ENCODE peak calls at places on chromosomes 6 and 20, in ten cellular contexts. One of them, this sample, is unnamed.

GRCh38 chr6:25250878-25251277 is 28.3 kb upstream of the CARMIL1 start:
- DNase-seq in neural crest cell: no peak
- DNase-seq in kidney: no peak
- DNase-seq in fibroblast of mammary gland: peak
- DNase-seq in AG10803: peak
- DNase-seq in H9: no peak
- DNase-seq in CD4-positive, alpha-beta T cell: no peak
- DNase-seq in Calu3: no peak
- DNase-seq in choroid plexus epithelial cell: peak
- DNase-seq in testis: no peak
- DNase-seq in this sample: peak

GRCh38 chr6:149563203-149563927 is 2.8 kb upstream of the GINM1 start:
- DNase-seq in neural crest cell: no peak
- DNase-seq in kidney: no peak
- DNase-seq in fibroblast of mammary gland: peak
- DNase-seq in AG10803: peak
- DNase-seq in H9: no peak
- DNase-seq in CD4-positive, alpha-beta T cell: no peak
- DNase-seq in Calu3: no peak
- DNase-seq in choroid plexus epithelial cell: peak
- DNase-seq in testis: no peak
- DNase-seq in this sample: peak

GRCh38 chr6:131643262-131643631 is 6.1 kb downstream of the ENPP3 start:
- DNase-seq in neural crest cell: no peak
- DNase-seq in kidney: no peak
- DNase-seq in fibroblast of mammary gland: peak
- DNase-seq in AG10803: peak
- DNase-seq in H9: no peak
- DNase-seq in CD4-positive, alpha-beta T cell: no peak
- DNase-seq in Calu3: peak
- DNase-seq in choroid plexus epithelial cell: no peak
- DNase-seq in testis: peak
- DNase-seq in this sample: peak

GRCh38 chr6:18400831-18401446 is 13.8 kb downstream of the RNF144B start:
- DNase-seq in neural crest cell: no peak
- DNase-seq in kidney: no peak
- DNase-seq in fibroblast of mammary gland: peak
- DNase-seq in AG10803: peak
- DNase-seq in H9: no peak
- DNase-seq in CD4-positive, alpha-beta T cell: no peak
- DNase-seq in Calu3: no peak
- DNase-seq in choroid plexus epithelial cell: peak
- DNase-seq in testis: no peak
- DNase-seq in this sample: peak

GRCh38 chr6:4403023-4403752 is 267.8 kb upstream of the ECI2 start:
- DNase-seq in neural crest cell: no peak
- DNase-seq in kidney: no peak
- DNase-seq in fibroblast of mammary gland: no peak
- DNase-seq in AG10803: no peak
- DNase-seq in H9: no peak
- DNase-seq in CD4-positive, alpha-beta T cell: no peak
- DNase-seq in Calu3: no peak
- DNase-seq in choroid plexus epithelial cell: no peak
- DNase-seq in testis: no peak
- DNase-seq in this sample: no peak

GRCh38 chr6:158631678-158632537 is 12.6 kb downstream of the DYNLT1 start:
- DNase-seq in neural crest cell: no peak
- DNase-seq in kidney: peak
- DNase-seq in fibroblast of mammary gland: peak
- DNase-seq in AG10803: peak
- DNase-seq in H9: no peak
- DNase-seq in CD4-positive, alpha-beta T cell: no peak
- DNase-seq in Calu3: peak
- DNase-seq in choroid plexus epithelial cell: peak
- DNase-seq in testis: peak
- DNase-seq in this sample: peak

GRCh38 chr6:125232466-125232865 is 69.3 kb downstream of the HDDC2 start:
- DNase-seq in neural crest cell: no peak
- DNase-seq in kidney: no peak
- DNase-seq in fibroblast of mammary gland: peak
- DNase-seq in AG10803: peak
- DNase-seq in H9: no peak
- DNase-seq in CD4-positive, alpha-beta T cell: no peak
- DNase-seq in Calu3: no peak
- DNase-seq in choroid plexus epithelial cell: peak
- DNase-seq in testis: no peak
- DNase-seq in this sample: no peak

GRCh38 chr6:106159531-106159940 is 73.4 kb downstream of the PRDM1 start:
- DNase-seq in neural crest cell: no peak
- DNase-seq in kidney: no peak
- DNase-seq in fibroblast of mammary gland: peak
- DNase-seq in AG10803: peak
- DNase-seq in H9: no peak
- DNase-seq in CD4-positive, alpha-beta T cell: no peak
- DNase-seq in Calu3: no peak
- DNase-seq in choroid plexus epithelial cell: peak
- DNase-seq in testis: no peak
- DNase-seq in this sample: peak

GRCh38 chr6:79671605-79672266 is 40.6 kb downstream of the SH3BGRL2 start:
- DNase-seq in neural crest cell: no peak
- DNase-seq in kidney: peak
- DNase-seq in fibroblast of mammary gland: peak
- DNase-seq in AG10803: no peak
- DNase-seq in H9: peak
- DNase-seq in CD4-positive, alpha-beta T cell: peak
- DNase-seq in Calu3: peak
- DNase-seq in choroid plexus epithelial cell: peak
- DNase-seq in testis: no peak
- DNase-seq in this sample: peak

DNA sequence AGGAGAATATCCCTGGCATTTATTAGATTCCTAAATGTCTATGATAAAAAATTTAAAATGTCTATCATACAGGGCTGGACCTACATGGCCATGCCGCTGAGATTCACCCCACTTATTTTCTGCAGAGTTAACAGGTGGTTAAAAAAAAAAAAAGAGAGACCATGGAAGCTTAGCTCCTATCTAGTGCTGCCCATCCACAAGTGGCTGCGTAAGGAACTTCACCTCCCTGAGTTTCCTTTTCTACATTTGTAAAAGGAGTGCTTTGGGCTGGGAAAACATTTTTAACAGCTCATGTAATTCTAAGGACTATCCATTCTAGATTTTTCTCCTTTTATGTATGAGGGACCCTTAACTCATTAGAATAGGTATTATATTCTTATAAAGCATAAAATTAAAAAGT is 534.1 kb downstream of the MMUT start:
- DNase-seq in neural crest cell: no peak
- DNase-seq in kidney: no peak
- DNase-seq in fibroblast of mammary gland: no peak
- DNase-seq in AG10803: no peak
- DNase-seq in H9: no peak
- DNase-seq in CD4-positive, alpha-beta T cell: no peak
- DNase-seq in Calu3: no peak
- DNase-seq in choroid plexus epithelial cell: peak
- DNase-seq in testis: no peak
- DNase-seq in this sample: no peak
- TF ChIP-seq CTCF in neural crest cell: no peak
- TF ChIP-seq CTCF in kidney: no peak
- TF ChIP-seq CTCF in fibroblast of mammary gland: no peak
- TF ChIP-seq CTCF in AG10803: no peak
- TF ChIP-seq CTCF in H9: peak
- TF ChIP-seq CTCF in CD4-positive, alpha-beta T cell: no peak
- TF ChIP-seq CTCF in Calu3: no peak
- TF ChIP-seq CTCF in choroid plexus epithelial cell: peak
- TF ChIP-seq CTCF in testis: no peak
- TF ChIP-seq CTCF in this sample: no peak

GRCh38 chr6:113490356-113490755 is 366.8 kb upstream of the MARCKS start:
- DNase-seq in neural crest cell: no peak
- DNase-seq in kidney: no peak
- DNase-seq in fibroblast of mammary gland: no peak
- DNase-seq in AG10803: no peak
- DNase-seq in H9: no peak
- DNase-seq in CD4-positive, alpha-beta T cell: no peak
- DNase-seq in Calu3: no peak
- DNase-seq in choroid plexus epithelial cell: no peak
- DNase-seq in testis: no peak
- DNase-seq in this sample: no peak

GRCh38 chr6:113486172-113486571 is 371.0 kb upstream of the MARCKS start:
- DNase-seq in neural crest cell: no peak
- DNase-seq in kidney: no peak
- DNase-seq in fibroblast of mammary gland: no peak
- DNase-seq in AG10803: no peak
- DNase-seq in H9: no peak
- DNase-seq in CD4-positive, alpha-beta T cell: no peak
- DNase-seq in Calu3: no peak
- DNase-seq in choroid plexus epithelial cell: no peak
- DNase-seq in testis: no peak
- DNase-seq in this sample: no peak

GRCh38 chr6:113489946-113490345 is 367.2 kb upstream of the MARCKS start:
- DNase-seq in neural crest cell: no peak
- DNase-seq in kidney: no peak
- DNase-seq in fibroblast of mammary gland: no peak
- DNase-seq in AG10803: peak
- DNase-seq in H9: no peak
- DNase-seq in CD4-positive, alpha-beta T cell: no peak
- DNase-seq in Calu3: no peak
- DNase-seq in choroid plexus epithelial cell: no peak
- DNase-seq in testis: no peak
- DNase-seq in this sample: no peak

GRCh38 chr6:113488061-113488460 is 369.1 kb upstream of the MARCKS start:
- DNase-seq in neural crest cell: no peak
- DNase-seq in kidney: no peak
- DNase-seq in fibroblast of mammary gland: peak
- DNase-seq in AG10803: no peak
- DNase-seq in H9: no peak
- DNase-seq in CD4-positive, alpha-beta T cell: no peak
- DNase-seq in Calu3: no peak
- DNase-seq in choroid plexus epithelial cell: peak
- DNase-seq in testis: no peak
- DNase-seq in this sample: no peak

GRCh38 chr6:113488812-113489685 is 368.1 kb upstream of the MARCKS start:
- DNase-seq in neural crest cell: no peak
- DNase-seq in kidney: no peak
- DNase-seq in fibroblast of mammary gland: no peak
- DNase-seq in AG10803: peak
- DNase-seq in H9: no peak
- DNase-seq in CD4-positive, alpha-beta T cell: no peak
- DNase-seq in Calu3: no peak
- DNase-seq in choroid plexus epithelial cell: peak
- DNase-seq in testis: no peak
- DNase-seq in this sample: no peak
- TF ChIP-seq CTCF in neural crest cell: no peak
- TF ChIP-seq CTCF in kidney: no peak
- TF ChIP-seq CTCF in fibroblast of mammary gland: peak
- TF ChIP-seq CTCF in AG10803: peak
- TF ChIP-seq CTCF in H9: peak
- TF ChIP-seq CTCF in CD4-positive, alpha-beta T cell: no peak
- TF ChIP-seq CTCF in Calu3: no peak
- TF ChIP-seq CTCF in choroid plexus epithelial cell: peak
- TF ChIP-seq CTCF in testis: no peak
- TF ChIP-seq CTCF in this sample: peak

GRCh38 chr6:74091133-74091793 is 395.3 kb downstream of the CD109 start:
- DNase-seq in neural crest cell: no peak
- DNase-seq in kidney: no peak
- DNase-seq in fibroblast of mammary gland: peak
- DNase-seq in AG10803: peak
- DNase-seq in H9: no peak
- DNase-seq in CD4-positive, alpha-beta T cell: no peak
- DNase-seq in Calu3: peak
- DNase-seq in choroid plexus epithelial cell: peak
- DNase-seq in testis: no peak
- DNase-seq in this sample: peak
- TF ChIP-seq CTCF in neural crest cell: peak
- TF ChIP-seq CTCF in kidney: peak
- TF ChIP-seq CTCF in fibroblast of mammary gland: peak
- TF ChIP-seq CTCF in AG10803: peak
- TF ChIP-seq CTCF in H9: peak
- TF ChIP-seq CTCF in CD4-positive, alpha-beta T cell: peak
- TF ChIP-seq CTCF in Calu3: peak
- TF ChIP-seq CTCF in choroid plexus epithelial cell: peak
- TF ChIP-seq CTCF in testis: no peak
- TF ChIP-seq CTCF in this sample: peak

GRCh38 chr20:1800777-1801176 is 94.4 kb upstream of the SIRPA start:
- DNase-seq in neural crest cell: no peak
- DNase-seq in kidney: no peak
- DNase-seq in fibroblast of mammary gland: peak
- DNase-seq in AG10803: peak
- DNase-seq in H9: no peak
- DNase-seq in CD4-positive, alpha-beta T cell: no peak
- DNase-seq in Calu3: no peak
- DNase-seq in choroid plexus epithelial cell: peak
- DNase-seq in testis: no peak
- DNase-seq in this sample: peak
- TF ChIP-seq CTCF in neural crest cell: peak
- TF ChIP-seq CTCF in kidney: no peak
- TF ChIP-seq CTCF in fibroblast of mammary gland: peak
- TF ChIP-seq CTCF in AG10803: peak
- TF ChIP-seq CTCF in H9: peak
- TF ChIP-seq CTCF in CD4-positive, alpha-beta T cell: no peak
- TF ChIP-seq CTCF in Calu3: no peak
- TF ChIP-seq CTCF in choroid plexus epithelial cell: peak
- TF ChIP-seq CTCF in testis: peak
- TF ChIP-seq CTCF in this sample: peak

GRCh38 chr20:21102252-21102609 is 3.9 kb downstream of the LINC00237 start:
- DNase-seq in neural crest cell: no peak
- DNase-seq in kidney: no peak
- DNase-seq in fibroblast of mammary gland: no peak
- DNase-seq in AG10803: no peak
- DNase-seq in H9: peak
- DNase-seq in CD4-positive, alpha-beta T cell: no peak
- DNase-seq in Calu3: no peak
- DNase-seq in choroid plexus epithelial cell: no peak
- DNase-seq in testis: peak
- DNase-seq in this sample: no peak
- TF ChIP-seq CTCF in neural crest cell: no peak
- TF ChIP-seq CTCF in kidney: no peak
- TF ChIP-seq CTCF in fibroblast of mammary gland: no peak
- TF ChIP-seq CTCF in AG10803: no peak
- TF ChIP-seq CTCF in H9: no peak
- TF ChIP-seq CTCF in CD4-positive, alpha-beta T cell: no peak
- TF ChIP-seq CTCF in Calu3: no peak
- TF ChIP-seq CTCF in choroid plexus epithelial cell: no peak
- TF ChIP-seq CTCF in testis: no peak
- TF ChIP-seq CTCF in this sample: no peak

DNA sequence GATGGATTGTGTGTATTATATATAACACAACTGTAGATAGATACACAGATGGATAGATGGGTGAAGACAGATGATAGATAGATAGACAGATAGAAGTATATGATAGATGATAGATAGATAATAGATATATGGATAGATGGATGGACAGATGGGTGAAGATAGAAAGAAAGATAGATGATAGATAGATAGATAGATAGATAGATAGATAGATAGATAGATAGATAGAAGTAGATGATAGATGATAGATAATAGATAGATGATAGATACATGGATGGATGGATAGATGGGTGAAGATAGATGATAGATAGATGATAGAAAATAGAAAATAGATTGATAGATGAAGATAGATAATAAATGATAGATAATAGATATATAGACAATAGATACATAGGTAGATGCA is 83.3 kb downstream of the FOXF2 start:
- DNase-seq in neural crest cell: no peak
- DNase-seq in kidney: no peak
- DNase-seq in fibroblast of mammary gland: no peak
- DNase-seq in AG10803: no peak
- DNase-seq in H9: no peak
- DNase-seq in CD4-positive, alpha-beta T cell: no peak
- DNase-seq in Calu3: no peak
- DNase-seq in choroid plexus epithelial cell: no peak
- DNase-seq in testis: no peak
- DNase-seq in this sample: no peak
- TF ChIP-seq CTCF in neural crest cell: no peak
- TF ChIP-seq CTCF in kidney: no peak
- TF ChIP-seq CTCF in fibroblast of mammary gland: no peak
- TF ChIP-seq CTCF in AG10803: no peak
- TF ChIP-seq CTCF in H9: no peak
- TF ChIP-seq CTCF in CD4-positive, alpha-beta T cell: no peak
- TF ChIP-seq CTCF in Calu3: no peak
- TF ChIP-seq CTCF in choroid plexus epithelial cell: no peak
- TF ChIP-seq CTCF in testis: no peak
- TF ChIP-seq CTCF in this sample: no peak

This sample was measured in astrocyte of the spinal cord.